ENCODE peak calls at places on chromosomes 11 and 22, in ten cellular contexts. X is upper lobe of right lung, D is mucosa of descending colon, I is ovary, A is right atrium auricular region, P is ascending aorta, F is cardiac muscle cell, U is HepG2, Q is heart left ventricle, Y is PC-3. T is an unnamed sample.

GRCh38 chr22:38295339-38295738 is 21.9 kb downstream of the CSNK1E start:
- DNase-seq in X (no peak), D (no peak), I (no peak), A (no peak), P (no peak), F (no peak), U (no peak), Q (no peak), Y (no peak), T (no peak)

GRCh38 chr11:116164843-116165242 is 607.9 kb downstream of the BUD13 start:
- DNase-seq in X (no peak), D (no peak), I (no peak), A (no peak), P (no peak), F (no peak), U (no peak), Q (no peak), Y (no peak), T (no peak)

GRCh38 chr11:109138200-109138599 is 283.8 kb upstream of the C11orf87 start:
- DNase-seq in X (no peak), D (no peak), I (no peak), A (no peak), P (no peak), F (no peak), U (no peak), Q (no peak), Y (peak; percentile 70), T (no peak)

GRCh38 chr11:83364500-83365059 is 78.4 kb upstream of the CCDC90B start:
- DNase-seq in X (no peak), D (no peak), I (no peak), A (no peak), P (no peak), F (no peak), U (no peak), Q (no peak), Y (peak; percentile 26), T (no peak)

GRCh38 chr11:67504023-67504949 is 877 bp downstream of the PITPNM1 start:
- DNase-seq in X (no peak), D (no peak), I (peak; percentile 71), A (no peak), P (no peak), F (peak; percentile 57), U (no peak), Q (peak; percentile 41), Y (peak; percentile 12), T (no peak)

GRCh38 chr11:82775736-82776346 is 42.2 kb upstream of the FAM181B start:
- DNase-seq in X (no peak), D (peak; percentile 32), I (no peak), A (no peak), P (no peak), F (peak; percentile 49), U (peak; percentile 42), Q (no peak), Y (peak; percentile 89), T (peak; percentile 24)

GRCh38 chr11:29231991-29232390 is 784.8 kb downstream of the KCNA4 start:
- DNase-seq in X (no peak), D (no peak), I (no peak), A (no peak), P (no peak), F (no peak), U (no peak), Q (no peak), Y (no peak), T (no peak)

GRCh38 chr11:2799881-2800654 is 85.5 kb downstream of the CDKN1C start:
- DNase-seq in X (peak; percentile 54), D (peak; percentile 10), I (peak; percentile 16), A (no peak), P (no peak), F (no peak), U (no peak), Q (peak; percentile 21), Y (no peak), T (no peak)

GRCh38 chr11:69985654-69986420 is 92.3 kb upstream of the ANO1 start:
- DNase-seq in X (peak; percentile 61), D (no peak), I (no peak), A (no peak), P (no peak), F (peak; percentile 23), U (no peak), Q (peak; percentile 43), Y (no peak), T (no peak)

GRCh38 chr22:25051983-25052710 is 99.6 kb downstream of the KIAA1671 start:
- DNase-seq in X (no peak), D (peak; percentile 68), I (no peak), A (no peak), P (no peak), F (no peak), U (peak; percentile 8), Q (peak; percentile 56), Y (no peak), T (no peak)

GRCh38 chr11:76701701-76702100 is 31.2 kb upstream of the LRRC32 start:
- DNase-seq in X (no peak), D (no peak), I (no peak), A (no peak), P (no peak), F (no peak), U (no peak), Q (no peak), Y (peak; percentile 69), T (no peak)

GRCh38 chr22:39703890-39704658 is 133.5 kb downstream of the CACNA1I start:
- DNase-seq in X (no peak), D (peak; percentile 42), I (peak; percentile 42), A (no peak), P (no peak), F (no peak), U (no peak), Q (peak; percentile 51), Y (no peak), T (no peak)

GRCh38 chr11:31500560-31500959 is 8.9 kb downstream of the IMMP1L start:
- DNase-seq in X (no peak), D (no peak), I (no peak), A (no peak), P (no peak), F (no peak), U (no peak), Q (no peak), Y (peak; percentile 24), T (no peak)

DNA sequence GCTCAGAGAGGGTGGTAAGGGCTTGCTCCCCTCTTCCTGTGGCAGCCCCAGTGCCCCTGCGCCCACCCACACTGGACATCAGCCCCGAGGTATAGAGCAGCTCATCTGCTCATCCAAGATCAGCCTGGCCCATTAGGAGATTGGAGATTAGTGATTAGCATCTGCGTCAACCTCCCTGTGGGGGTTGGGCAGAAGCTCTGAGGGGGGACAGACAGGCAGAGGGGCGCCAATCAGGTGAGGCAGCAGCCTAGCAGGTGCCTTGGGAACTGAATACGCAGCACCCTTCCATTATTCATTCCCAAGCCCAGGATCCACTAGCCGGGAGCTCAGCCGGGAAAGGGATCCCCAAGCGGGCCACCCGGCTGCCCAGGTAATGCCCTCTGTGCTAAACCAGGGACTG is 11.0 kb downstream of the SMTN start:
- DNase-seq in X (no peak), D (no peak), I (peak; percentile 20), A (no peak), P (no peak), F (no peak), U (no peak), Q (no peak), Y (no peak), T (no peak)
- H3K4me1 ChIP-seq in X (no peaks in the 10 kb centered on the region), D (no peaks in the 10 kb centered on the region), I (peaks cover 7% of the 10 kb centered on the region), A (peaks cover 48% of the 10 kb centered on the region), P (peaks cover 34% of the 10 kb centered on the region), F (peaks cover 10% of the 10 kb centered on the region), U (no peaks in the 10 kb centered on the region), Q (peaks cover 43% of the 10 kb centered on the region), Y (no peaks in the 10 kb centered on the region), T (no peaks in the 10 kb centered on the region)

GRCh38 chr11:20274031-20274430 is 89.5 kb upstream of the HTATIP2 start:
- DNase-seq in X (no peak), D (no peak), I (no peak), A (no peak), P (no peak), F (peak; percentile 55), U (no peak), Q (no peak), Y (no peak), T (no peak)

GRCh38 chr11:20278727-20279126 is 84.8 kb upstream of the HTATIP2 start:
- DNase-seq in X (no peak), D (no peak), I (no peak), A (no peak), P (no peak), F (no peak), U (no peak), Q (no peak), Y (no peak), T (no peak)

GRCh38 chr11:20277014-20277413 is 86.5 kb upstream of the HTATIP2 start:
- DNase-seq in X (no peak), D (no peak), I (no peak), A (no peak), P (no peak), F (no peak), U (no peak), Q (no peak), Y (no peak), T (no peak)

GRCh38 chr11:20276661-20277000 is 86.9 kb upstream of the HTATIP2 start:
- DNase-seq in X (no peak), D (no peak), I (no peak), A (no peak), P (no peak), F (no peak), U (no peak), Q (no peak), Y (no peak), T (no peak)

DNA sequence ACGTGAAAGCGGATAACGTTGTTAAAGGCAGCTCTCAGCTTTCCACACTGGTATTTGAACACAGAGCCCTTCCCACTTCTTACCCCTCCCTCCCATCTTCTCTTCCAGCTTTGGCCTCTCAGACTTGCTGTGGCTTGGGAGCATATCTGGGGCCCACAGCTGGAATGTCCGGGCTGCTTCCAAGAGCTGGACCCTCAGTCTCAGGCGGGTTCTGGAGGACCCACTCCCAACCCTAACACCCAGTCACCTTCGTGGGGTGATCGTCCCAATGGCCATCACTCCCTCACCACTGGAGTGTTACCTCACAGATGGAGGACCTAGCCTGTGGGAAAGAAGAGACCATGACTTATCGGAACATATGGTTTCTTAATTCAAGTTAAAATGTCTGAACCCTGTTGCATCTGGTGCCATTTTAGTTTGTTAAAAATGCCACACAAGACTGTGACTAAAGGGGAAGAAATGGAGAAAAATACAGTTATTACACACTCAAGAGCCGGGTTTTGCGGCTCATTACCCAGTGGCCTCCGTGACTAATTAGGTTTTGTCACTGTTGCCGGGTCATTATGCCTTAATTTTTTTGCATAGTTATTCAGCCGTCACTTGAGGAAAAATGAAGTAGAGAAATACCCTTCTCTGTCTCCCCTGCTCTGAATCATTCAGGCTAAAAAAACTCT is 87.4 kb upstream of the HTATIP2 start:
- DNase-seq in X (no peak), D (no peak), I (no peak), A (no peak), P (no peak), F (no peak), U (no peak), Q (no peak), Y (no peak), T (no peak)
- H3K4me1 ChIP-seq in X (no peaks in the 10 kb centered on the region), D (no peaks in the 10 kb centered on the region), I (no peaks in the 10 kb centered on the region), A (no peaks in the 10 kb centered on the region), P (no peaks in the 10 kb centered on the region), F (peaks cover 17% of the 10 kb centered on the region), U (no peaks in the 10 kb centered on the region), Q (no peaks in the 10 kb centered on the region), Y (no peaks in the 10 kb centered on the region), T (no peaks in the 10 kb centered on the region)

GRCh38 chr11:1765871-1766718 is 2.4 kb upstream of the CTSD start:
- DNase-seq in X (peak; percentile 54), D (peak; percentile 32), I (no peak), A (no peak), P (no peak), F (no peak), U (no peak), Q (no peak), Y (no peak), T (peak; percentile 5)
- H3K4me1 ChIP-seq in X (peaks cover 22% of the 10 kb centered on the region), D (peaks cover 29% of the 10 kb centered on the region), I (peaks cover 14% of the 10 kb centered on the region), A (peaks cover 27% of the 10 kb centered on the region), P (peaks cover 8% of the 10 kb centered on the region), F (peaks cover 10% of the 10 kb centered on the region), U (peaks cover 24% of the 10 kb centered on the region), Q (peaks cover 29% of the 10 kb centered on the region), Y (peaks cover 31% of the 10 kb centered on the region), T (peaks cover 17% of the 10 kb centered on the region)

GRCh38 chr11:128316541-128317206 is 270.7 kb downstream of the ETS1 start:
- DNase-seq in X (no peak), D (no peak), I (no peak), A (no peak), P (no peak), F (no peak), U (no peak), Q (no peak), Y (no peak), T (no peak)
- H3K4me1 ChIP-seq in X (no peaks in the 10 kb centered on the region), D (no peaks in the 10 kb centered on the region), I (no peaks in the 10 kb centered on the region), A (no peaks in the 10 kb centered on the region), P (no peaks in the 10 kb centered on the region), F (no peaks in the 10 kb centered on the region), U (no peaks in the 10 kb centered on the region), Q (no peaks in the 10 kb centered on the region), Y (no peaks in the 10 kb centered on the region), T (peaks cover 39% of the 10 kb centered on the region)